ENCODE peak calls at places on chromosomes 16 and 17, in eight cellular contexts. Z is cardiac muscle cell; V is NCI-H1092 treated with DMSO at 0.1 percent for 48 hours; F is cardiac fibroblast; D is memory B cell; T is prostate gland; P is activated CD4-positive, alpha-beta T cell treated with anti-CD3 and anti-CD28 coated beads, Interleukin-2, amount 10 ng/mL, durations not matched to agents 7 days and 5 days; R is pons. E is an unnamed sample.

GRCh38 chr17:2593846-2594656 is 597 bp downstream of the PAFAH1B1 start:
- DNase-seq in R (peak; percentile 79), Z (peak; percentile 91), V (peak; percentile 61), D (peak; percentile 79), F (peak; percentile 84), P (peak; percentile 85), T (peak; percentile 81), E (peak; percentile 70)

GRCh38 chr17:10177921-10178788 is 20.3 kb downstream of the GAS7 start:
- DNase-seq in T (no peak), D (no peak), V (no peak), Z (no peak), P (no peak), R (no peak), F (peak; percentile 57), E (no peak)

GRCh38 chr17:58302919-58303551 is 22.3 kb upstream of the MPO start:
- DNase-seq in R (no peak), T (no peak), D (no peak), F (no peak), P (no peak), V (no peak), Z (no peak), E (no peak)

GRCh38 chr17:81329279-81329926 is 34.3 kb upstream of the SLC38A10 start:
- DNase-seq in T (peak; percentile 94), F (peak; percentile 85), P (no peak), Z (no peak), D (no peak), R (no peak), V (no peak), E (no peak)

GRCh38 chr16:2950773-2951172 is 13.3 kb upstream of the KREMEN2 start:
- DNase-seq in Z (no peak), F (no peak), T (no peak), D (no peak), P (no peak), R (no peak), V (no peak), E (no peak)

GRCh38 chr16:3080024-3080423 is 14.6 kb downstream of the IL32 start:
- DNase-seq in P (no peak), R (no peak), V (no peak), D (no peak), F (no peak), T (no peak), Z (no peak), E (no peak)

GRCh38 chr17:38547439-38547838 is 58.3 kb downstream of the SRCIN1 start:
- DNase-seq in P (no peak), Z (no peak), D (no peak), F (no peak), T (no peak), V (no peak), R (no peak), E (no peak)

GRCh38 chr16:6957676-6958075 is 375.0 kb upstream of the RBFOX1 start:
- DNase-seq in F (no peak), V (no peak), T (no peak), R (no peak), Z (peak; percentile 30), D (no peak), P (no peak), E (no peak)

GRCh38 chr17:38725066-38725465 is 5.1 kb upstream of the CISD3 start:
- DNase-seq in R (no peak), T (no peak), D (no peak), V (peak; percentile 65), F (no peak), P (no peak), Z (no peak), E (no peak)

GRCh38 chr17:61537264-61537771 is 53.7 kb downstream of the NACA2 start:
- DNase-seq in R (no peak), Z (no peak), P (no peak), D (no peak), F (no peak), V (no peak), T (no peak), E (no peak)

GRCh38 chr17:16443390-16444257 is 28.3 kb downstream of the TRPV2 start:
- DNase-seq in D (no peak), F (no peak), P (no peak), T (no peak), R (no peak), Z (no peak), V (no peak), E (no peak)

GRCh38 chr16:24372824-24373223 is 116.7 kb downstream of the CACNG3 start:
- DNase-seq in D (no peak), T (no peak), R (no peak), V (no peak), Z (no peak), P (no peak), F (no peak), E (no peak)

GRCh38 chr16:54505479-54506247 is 219.1 kb upstream of the IRX3 start:
- DNase-seq in Z (no peak), R (no peak), T (no peak), D (no peak), F (peak; percentile 57), P (no peak), V (peak; percentile 73), E (no peak)

GRCh38 chr17:80791758-80792284 is 199.8 kb upstream of the CHMP6 start:
- DNase-seq in Z (no peak), R (peak; percentile 63), D (no peak), T (no peak), F (peak; percentile 93), V (no peak), P (peak; percentile 65), E (no peak)

GRCh38 chr17:80593171-80593570 is 48.5 kb downstream of the RPTOR start:
- DNase-seq in F (no peak), V (no peak), Z (no peak), P (no peak), R (no peak), D (no peak), T (no peak), E (no peak)

GRCh38 chr17:14351493-14351892 is 50.6 kb downstream of the HS3ST3B1 start:
- DNase-seq in D (no peak), P (no peak), Z (no peak), T (no peak), F (no peak), V (no peak), R (no peak), E (peak; percentile 57)

GRCh38 chr16:85181091-85181738 is 68.9 kb upstream of the CIBAR2 start:
- DNase-seq in Z (peak; percentile 34), R (no peak), F (no peak), V (no peak), P (no peak), D (no peak), T (no peak), E (no peak)

E was measured in stimulated activated naive B cell treated with anti-CD40 and anti-IgM and Interleukin-4, amounts not matched to agents 10 μg/mL and 1 μg/mL and 100 μg/mL, for 72 hours.